ENCODE peak calls at places on chromosomes 2 and 18, in nine cellular contexts. Y, C, K, T, N, U, E, I and R are unnamed samples.

GRCh38 chr2:149410701-149411484 is 80.5 kb downstream of the LYPD6 start:
- DNase-seq in Y (peak), C (peak), K (no peak), T (no peak), N (no peak), U (no peak), E (no peak), I (peak), R (no peak)

GRCh38 chr2:227607969-227608368 is 6.7 kb downstream of the SCYGR3 start:
- DNase-seq in Y (no peak), C (peak), K (peak), T (no peak), N (no peak), U (no peak), E (no peak), I (no peak), R (no peak)

GRCh38 chr2:192215096-192215877 is 20.6 kb upstream of the TMEFF2 start:
- DNase-seq in Y (no peak), C (no peak), K (no peak), T (no peak), N (no peak), U (no peak), E (no peak), I (no peak), R (no peak)

GRCh38 chr2:236166157-236166780 is 1.9 kb downstream of the GBX2 start:
- DNase-seq in Y (no peak), C (no peak), K (no peak), T (no peak), N (no peak), U (no peak), E (no peak), I (no peak), R (no peak)

GRCh38 chr18:62578980-62579511 is 56.2 kb downstream of the ZCCHC2 start:
- DNase-seq in Y (no peak), C (no peak), K (no peak), T (no peak), N (no peak), U (no peak), E (no peak), I (no peak), R (no peak)

GRCh38 chr18:42801706-42802105 is 313.8 kb downstream of the RIT2 start:
- DNase-seq in Y (peak), C (peak), K (no peak), T (peak), N (no peak), U (no peak), E (no peak), I (no peak), R (no peak)

GRCh38 chr2:1448009-1448408 is 34.7 kb downstream of the TPO start:
- DNase-seq in Y (no peak), C (no peak), K (no peak), T (no peak), N (no peak), U (no peak), E (no peak), I (no peak), R (no peak)

GRCh38 chr2:105652014-105652796 is 92.5 kb upstream of the NCK2 start:
- DNase-seq in Y (no peak), C (no peak), K (no peak), T (no peak), N (no peak), U (no peak), E (no peak), I (no peak), R (no peak)

GRCh38 chr2:215851091-215851490 is 162.3 kb downstream of the MREG start:
- DNase-seq in Y (no peak), C (peak), K (peak), T (no peak), N (no peak), U (no peak), E (no peak), I (no peak), R (no peak)

GRCh38 chr2:129922571-129923264 is 56.7 kb upstream of the RAB6C start:
- DNase-seq in Y (no peak), C (no peak), K (no peak), T (no peak), N (no peak), U (no peak), E (no peak), I (no peak), R (no peak)

GRCh38 chr2:223855426-223855825 is 18.0 kb upstream of the AP1S3 start:
- DNase-seq in Y (no peak), C (no peak), K (peak), T (no peak), N (no peak), U (no peak), E (no peak), I (no peak), R (no peak)

GRCh38 chr2:38446418-38446817 is 69.3 kb upstream of the ATL2 start:
- DNase-seq in Y (no peak), C (no peak), K (no peak), T (no peak), N (no peak), U (no peak), E (no peak), I (no peak), R (no peak)

GRCh38 chr2:134905168-134905567 is 13.5 kb upstream of the CCNT2 start:
- DNase-seq in Y (no peak), C (no peak), K (no peak), T (no peak), N (no peak), U (no peak), E (no peak), I (no peak), R (no peak)

GRCh38 chr2:241842620-241843211 is 16.0 kb downstream of the PDCD1 start:
- DNase-seq in Y (no peak), C (no peak), K (no peak), T (peak), N (no peak), U (no peak), E (peak), I (no peak), R (peak)

GRCh38 chr2:219596954-219597551 is 604 bp upstream of the STK11IP start:
- DNase-seq in Y (no peak), C (peak), K (peak), T (no peak), N (no peak), U (no peak), E (no peak), I (no peak), R (no peak)

GRCh38 chr2:133492719-133493366 is 75.4 kb downstream of the NCKAP5 start:
- DNase-seq in Y (no peak), C (no peak), K (no peak), T (no peak), N (no peak), U (no peak), E (no peak), I (no peak), R (no peak)

GRCh38 chr18:3029215-3029972 is 16.4 kb upstream of the LPIN2 start:
- DNase-seq in Y (no peak), C (no peak), K (no peak), T (no peak), N (no peak), U (no peak), E (no peak), I (no peak), R (no peak)